ENCODE peak calls at places on chromosome 15, in nine cellular contexts. C, F, Q, S, H, O, N, R and D are unnamed samples.

GRCh38 chr15:38474155-38474757 is 20.3 kb downstream of the FAM98B start:
- DNase-seq in C (peak; percentile 82), Q (peak; percentile 59), N (peak; percentile 39), S (peak; percentile 49), F (peak; percentile 82), R (no peak), H (no peak), O (no peak), D (peak; percentile 78)

GRCh38 chr15:95024388-95024787 is 793.0 kb downstream of the MCTP2 start:
- DNase-seq in H (no peak), N (peak; percentile 17), C (peak; percentile 59), R (no peak), O (no peak), F (peak; percentile 73), Q (peak; percentile 63), S (peak; percentile 47), D (peak; percentile 74)

GRCh38 chr15:84570164-84570692 is 30.6 kb upstream of the ZSCAN2 start:
- DNase-seq in Q (no peak), O (peak; percentile 84), R (no peak), H (no peak), S (peak; percentile 72), N (peak; percentile 36), F (peak; percentile 76), C (no peak), D (peak; percentile 75)

GRCh38 chr15:53917109-53917508 is 61.1 kb upstream of the UNC13C start:
- DNase-seq in O (no peak), Q (no peak), C (no peak), R (no peak), H (no peak), F (no peak), N (no peak), S (no peak), D (no peak)

GRCh38 chr15:43121863-43122262 is 11.5 kb upstream of the TMEM62 start:
- DNase-seq in R (no peak), S (no peak), Q (no peak), H (no peak), O (no peak), N (no peak), F (no peak), C (no peak), D (no peak)

GRCh38 chr15:26260517-26261133 is 397.5 kb upstream of the ATP10A start:
- DNase-seq in O (no peak), C (peak; percentile 22), N (peak; percentile 51), Q (no peak), F (peak; percentile 58), H (peak; percentile 72), R (peak; percentile 54), S (peak; percentile 87), D (peak; percentile 38)

GRCh38 chr15:59399465-59400102 is 26.9 kb upstream of the MYO1E start:
- DNase-seq in R (no peak), C (no peak), Q (no peak), S (no peak), H (no peak), O (no peak), F (no peak), N (no peak), D (no peak)

GRCh38 chr15:43268111-43269105 is 1.7 kb upstream of the TGM5 start:
- DNase-seq in F (peak; percentile 49), H (peak; percentile 69), O (no peak), S (peak; percentile 82), N (peak; percentile 36), R (peak; percentile 1), Q (no peak), C (no peak), D (no peak)

GRCh38 chr15:25733036-25733855 is 129.9 kb downstream of the ATP10A start:
- DNase-seq in H (no peak), S (no peak), F (no peak), C (no peak), O (no peak), N (no peak), Q (no peak), R (no peak), D (no peak)

GRCh38 chr15:38895326-38896282 is 331.0 kb upstream of the RASGRP1 start:
- DNase-seq in N (no peak), S (no peak), F (peak; percentile 85), C (peak; percentile 89), R (no peak), Q (peak; percentile 74), O (no peak), H (no peak), D (peak; percentile 61)

GRCh38 chr15:87902772-87903388 is 353.7 kb downstream of the NTRK3 start:
- DNase-seq in F (peak; percentile 2), N (no peak), S (no peak), O (peak; percentile 35), C (no peak), H (no peak), R (no peak), Q (no peak), D (no peak)

GRCh38 chr15:73867426-73867825 is 5.9 kb upstream of the TBC1D21 start:
- DNase-seq in Q (no peak), S (peak; percentile 21), N (no peak), H (no peak), O (no peak), C (no peak), F (no peak), R (no peak), D (no peak)

DNA sequence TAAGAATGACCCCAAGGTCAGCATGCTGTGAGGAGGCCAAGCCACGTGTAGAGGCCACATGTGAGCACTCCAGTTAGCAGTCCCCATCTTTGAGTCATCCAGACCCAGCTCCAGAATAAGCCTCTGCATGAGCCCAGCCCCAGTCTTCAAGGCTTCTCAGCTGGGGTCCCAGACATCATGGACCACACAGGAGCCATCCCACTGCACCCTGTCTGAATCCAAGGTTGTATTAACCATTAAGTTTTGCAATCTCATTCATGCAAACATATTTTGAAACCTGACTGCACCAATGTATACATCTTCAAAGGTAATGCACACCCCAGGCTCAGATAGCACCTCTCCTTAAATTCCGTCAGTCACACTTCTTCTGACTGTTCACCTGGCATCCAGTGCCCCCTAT is 249.1 kb upstream of the CHRNA7 start:
- DNase-seq in Q (no peak), S (no peak), C (no peak), N (no peak), H (no peak), R (no peak), F (no peak), O (no peak), D (no peak)
- H3K9ac ChIP-seq in Q (no peak overlapping the region), S (no peak overlapping the region), C (no peak overlapping the region), N (peak overlapping the region; percentile 1), H (no peak overlapping the region), R (no peak overlapping the region), F (no peak overlapping the region), O (no peak overlapping the region), D (no peak overlapping the region)

GRCh38 chr15:91916051-91916450 is 62.5 kb downstream of the SLCO3A1 start:
- DNase-seq in F (no peak), R (no peak), C (no peak), S (no peak), H (no peak), O (peak; percentile 76), Q (no peak), N (no peak), D (no peak)

GRCh38 chr15:91917991-91918390 is 64.5 kb downstream of the SLCO3A1 start:
- DNase-seq in S (no peak), R (no peak), C (no peak), H (no peak), N (no peak), F (no peak), O (no peak), Q (no peak), D (no peak)

GRCh38 chr15:91921821-91922198 is 68.3 kb downstream of the SLCO3A1 start:
- DNase-seq in R (no peak), Q (no peak), S (peak; percentile 32), O (peak; percentile 83), C (no peak), N (no peak), F (no peak), H (no peak), D (no peak)

GRCh38 chr15:91921188-91921820 is 67.8 kb downstream of the SLCO3A1 start:
- DNase-seq in C (peak; percentile 44), F (no peak), S (no peak), O (no peak), Q (no peak), R (no peak), H (no peak), N (no peak), D (peak; percentile 20)

GRCh38 chr15:91919014-91919534 is 65.6 kb downstream of the SLCO3A1 start:
- DNase-seq in S (no peak), N (no peak), Q (no peak), F (no peak), H (no peak), R (no peak), C (no peak), O (no peak), D (no peak)
- H3K4me3 ChIP-seq in S (no peak overlapping the region), N (no peak overlapping the region), Q (no peak overlapping the region), F (no peak overlapping the region), H (no peak overlapping the region), R (no peak overlapping the region), C (no peak overlapping the region), O (no peak overlapping the region), D (no peak overlapping the region)

DNA sequence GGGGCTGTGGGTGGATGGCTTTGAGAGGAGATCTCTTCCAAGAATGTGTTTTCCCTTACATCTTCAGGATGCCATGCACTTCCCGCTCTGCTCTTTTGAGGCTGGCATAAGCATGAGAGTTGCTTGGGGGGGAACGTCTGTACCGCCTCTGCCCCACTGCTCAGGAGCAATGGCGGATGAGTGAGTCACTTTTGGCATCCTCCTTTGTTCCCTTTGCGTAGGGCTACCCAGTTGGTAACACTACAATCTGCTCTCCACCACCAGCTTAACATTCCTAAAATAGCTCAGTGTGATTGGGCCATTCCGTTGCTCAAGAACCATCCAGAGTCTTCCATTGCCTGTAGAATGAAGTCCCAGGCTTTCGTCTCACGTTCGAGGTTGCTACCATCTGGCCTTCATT is 154.5 kb downstream of the RPLP1 start:
- DNase-seq in O (no peak), F (no peak), N (no peak), R (peak; percentile 42), S (peak; percentile 65), H (no peak), C (no peak), Q (no peak), D (peak; percentile 59)
- H3K9ac ChIP-seq in O (no peak overlapping the region), F (no peak overlapping the region), N (no peak overlapping the region), R (no peak overlapping the region), S (no peak overlapping the region), H (no peak overlapping the region), C (no peak overlapping the region), Q (no peak overlapping the region), D (no peak overlapping the region)

DNA sequence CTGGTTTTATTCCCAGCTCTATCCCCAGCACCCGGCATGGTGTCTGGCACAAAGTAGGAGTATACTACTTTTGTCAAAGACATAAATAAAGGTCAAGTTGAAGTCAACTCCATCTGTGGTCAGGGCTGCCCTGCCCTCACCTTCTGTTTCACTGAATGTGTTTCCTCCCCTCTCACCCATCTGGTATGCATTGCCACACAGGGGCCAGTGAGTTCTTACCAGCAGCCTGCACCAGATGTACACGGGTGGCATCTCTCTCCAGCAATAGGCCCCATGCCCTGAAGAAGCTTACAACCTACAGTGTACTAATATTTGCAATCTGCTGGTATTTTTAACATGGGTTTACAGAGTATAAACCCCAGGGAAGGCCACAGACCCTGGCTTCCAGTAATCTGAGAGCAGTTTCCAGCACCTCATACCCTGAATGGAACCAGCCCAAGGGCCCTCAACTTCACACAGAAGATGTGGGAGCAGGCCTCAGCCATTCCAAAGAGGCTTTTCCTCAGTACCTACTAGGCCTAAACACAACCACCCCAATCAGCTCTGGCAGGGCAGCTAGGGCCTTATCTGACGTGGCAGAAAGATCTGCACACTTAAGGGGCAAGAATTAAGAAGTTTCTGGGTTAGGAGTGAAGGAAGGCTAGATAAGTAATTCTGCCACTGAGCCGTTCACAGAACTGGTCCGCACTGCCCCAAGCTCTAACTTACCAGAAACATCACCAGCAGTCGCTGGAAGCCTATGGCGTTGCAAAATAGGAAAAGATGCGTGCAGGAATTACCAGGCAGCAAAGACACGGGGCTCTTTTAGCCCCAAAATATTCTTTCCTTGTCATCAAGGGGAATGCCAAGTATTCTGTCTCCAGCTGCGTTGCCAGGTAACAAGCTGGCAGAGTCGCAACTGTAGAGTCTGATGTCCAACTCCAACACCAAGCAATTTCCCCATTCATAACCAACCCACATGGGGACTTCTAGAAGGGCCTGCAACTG is 2.1 kb downstream of the IDH2 start:
- DNase-seq in C (peak; percentile 53), O (no peak), S (no peak), H (no peak), N (no peak), Q (no peak), F (peak; percentile 94), R (no peak), D (peak; percentile 66)
- H3K4me3 ChIP-seq in C (no peak overlapping the region), O (peak overlapping the region; percentile 83), S (no peak overlapping the region), H (no peak overlapping the region), N (peak overlapping the region; percentile 79), Q (peak overlapping the region; percentile 71), F (peak overlapping the region; percentile 72), R (no peak overlapping the region), D (peak overlapping the region; percentile 82)